ENCODE peak calls at places on chromosomes 5 and 9, in six cellular contexts. One of them, this sample, is unnamed. For H3K27me3, the result is how much of the 10 kb centered on the place peaks cover.

GRCh38 chr5:172785429-172786088 is 14.6 kb upstream of the DUSP1 start:
- DNase-seq in endodermal cell: no peak
- DNase-seq in thyroid gland: no peak
- DNase-seq in neuronal stem cell: no peak
- DNase-seq in MM.1S: no peak
- DNase-seq in astrocyte: no peak
- DNase-seq in this sample: no peak

GRCh38 chr5:52690236-52690685 is 97.5 kb upstream of the ITGA1 start:
- DNase-seq in thyroid gland: no peak
- DNase-seq in MM.1S: no peak
- DNase-seq in astrocyte: peak
- DNase-seq in neuronal stem cell: no peak
- DNase-seq in endodermal cell: peak
- DNase-seq in this sample: no peak

GRCh38 chr9:79977510-79978197 is 405.9 kb downstream of the TLE4 start:
- DNase-seq in neuronal stem cell: no peak
- DNase-seq in endodermal cell: no peak
- DNase-seq in astrocyte: peak
- DNase-seq in MM.1S: no peak
- DNase-seq in thyroid gland: no peak
- DNase-seq in this sample: no peak

GRCh38 chr5:89988129-89988528 is 421.4 kb downstream of the CETN3 start:
- DNase-seq in MM.1S: no peak
- DNase-seq in endodermal cell: no peak
- DNase-seq in astrocyte: no peak
- DNase-seq in thyroid gland: no peak
- DNase-seq in neuronal stem cell: no peak
- DNase-seq in this sample: no peak

GRCh38 chr5:125700380-125700856 is 722.8 kb upstream of the GRAMD2B start:
- DNase-seq in thyroid gland: no peak
- DNase-seq in neuronal stem cell: no peak
- DNase-seq in astrocyte: peak
- DNase-seq in MM.1S: no peak
- DNase-seq in endodermal cell: no peak
- DNase-seq in this sample: no peak

GRCh38 chr9:84852902-84853301 is 183.4 kb downstream of the NTRK2 start:
- DNase-seq in neuronal stem cell: no peak
- DNase-seq in endodermal cell: no peak
- DNase-seq in thyroid gland: no peak
- DNase-seq in astrocyte: no peak
- DNase-seq in MM.1S: no peak
- DNase-seq in this sample: no peak

GRCh38 chr9:95494416-95495371 is 22.1 kb downstream of the PTCH1 start:
- DNase-seq in neuronal stem cell: no peak
- DNase-seq in astrocyte: peak
- DNase-seq in thyroid gland: peak
- DNase-seq in MM.1S: peak
- DNase-seq in endodermal cell: peak
- DNase-seq in this sample: peak

GRCh38 chr9:33506626-33507370 is 17.3 kb upstream of the ANKRD18B start:
- DNase-seq in thyroid gland: peak
- DNase-seq in astrocyte: peak
- DNase-seq in MM.1S: no peak
- DNase-seq in neuronal stem cell: no peak
- DNase-seq in endodermal cell: no peak
- DNase-seq in this sample: no peak

GRCh38 chr5:53008751-53009150 is 19.6 kb downstream of the ITGA2 start:
- DNase-seq in thyroid gland: no peak
- DNase-seq in neuronal stem cell: no peak
- DNase-seq in MM.1S: no peak
- DNase-seq in endodermal cell: no peak
- DNase-seq in astrocyte: no peak
- DNase-seq in this sample: no peak

GRCh38 chr9:108297025-108297424 is 558.8 kb downstream of the ACTL7B start:
- DNase-seq in astrocyte: peak
- DNase-seq in thyroid gland: no peak
- DNase-seq in neuronal stem cell: no peak
- DNase-seq in endodermal cell: no peak
- DNase-seq in MM.1S: no peak
- DNase-seq in this sample: no peak

GRCh38 chr9:90774682-90775081 is 26.9 kb upstream of the SYK start:
- DNase-seq in endodermal cell: no peak
- DNase-seq in neuronal stem cell: no peak
- DNase-seq in astrocyte: no peak
- DNase-seq in MM.1S: peak
- DNase-seq in thyroid gland: no peak
- DNase-seq in this sample: no peak
- H3K27me3 ChIP-seq in endodermal cell: under half
- H3K27me3 ChIP-seq in neuronal stem cell: under half
- H3K27me3 ChIP-seq in astrocyte: under half
- H3K27me3 ChIP-seq in MM.1S: under half
- H3K27me3 ChIP-seq in thyroid gland: under half
- H3K27me3 ChIP-seq in this sample: under half

GRCh38 chr5:25459082-25459481 is 814.3 kb upstream of the CDH10 start:
- DNase-seq in astrocyte: no peak
- DNase-seq in thyroid gland: no peak
- DNase-seq in neuronal stem cell: no peak
- DNase-seq in endodermal cell: no peak
- DNase-seq in MM.1S: no peak
- DNase-seq in this sample: no peak
- H3K4me3 ChIP-seq in astrocyte: no peak
- H3K4me3 ChIP-seq in thyroid gland: no peak
- H3K4me3 ChIP-seq in neuronal stem cell: no peak
- H3K4me3 ChIP-seq in endodermal cell: no peak
- H3K4me3 ChIP-seq in MM.1S: no peak
- H3K4me3 ChIP-seq in this sample: no peak

DNA sequence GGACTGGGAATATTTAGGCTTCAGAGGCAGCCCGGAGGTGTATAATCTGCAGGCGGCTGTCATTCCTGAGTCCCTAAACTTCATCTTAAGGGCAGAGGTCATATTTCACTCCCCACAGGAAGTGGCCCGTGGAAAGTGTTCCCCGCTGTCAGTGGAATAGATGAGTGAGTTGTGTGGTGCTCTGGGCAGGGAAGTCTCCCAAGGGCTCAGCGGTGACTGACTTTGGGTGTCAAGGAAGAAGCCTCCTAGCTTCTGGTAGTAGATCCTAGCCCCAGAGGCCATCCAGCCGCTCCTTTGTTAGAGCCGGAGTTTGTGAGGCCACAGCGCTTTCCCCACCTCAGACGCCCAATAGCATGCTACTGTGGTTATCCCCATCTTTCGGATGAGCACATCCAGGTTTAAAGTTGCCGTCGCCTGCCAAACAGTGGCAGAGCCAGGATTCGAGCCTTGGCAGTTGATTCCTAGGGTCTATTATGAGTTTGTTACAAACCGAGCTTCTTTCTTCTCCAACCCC is 38.9 kb upstream of the TIFAB start:
- DNase-seq in MM.1S: no peak
- DNase-seq in neuronal stem cell: no peak
- DNase-seq in endodermal cell: no peak
- DNase-seq in thyroid gland: no peak
- DNase-seq in astrocyte: no peak
- DNase-seq in this sample: no peak
- H3K27me3 ChIP-seq in MM.1S: under half
- H3K27me3 ChIP-seq in neuronal stem cell: half or more
- H3K27me3 ChIP-seq in endodermal cell: half or more
- H3K27me3 ChIP-seq in thyroid gland: half or more
- H3K27me3 ChIP-seq in astrocyte: under half
- H3K27me3 ChIP-seq in this sample: half or more

GRCh38 chr9:110047955-110048472 is 159.9 kb downstream of the C9orf152 start:
- DNase-seq in thyroid gland: peak
- DNase-seq in neuronal stem cell: no peak
- DNase-seq in MM.1S: no peak
- DNase-seq in astrocyte: no peak
- DNase-seq in endodermal cell: peak
- DNase-seq in this sample: no peak
- H3K4me3 ChIP-seq in thyroid gland: peak
- H3K4me3 ChIP-seq in neuronal stem cell: peak
- H3K4me3 ChIP-seq in MM.1S: peak
- H3K4me3 ChIP-seq in astrocyte: peak
- H3K4me3 ChIP-seq in endodermal cell: peak
- H3K4me3 ChIP-seq in this sample: peak

GRCh38 chr9:34579097-34579818 is 10.3 kb downstream of the CNTFR start:
- DNase-seq in endodermal cell: no peak
- DNase-seq in neuronal stem cell: no peak
- DNase-seq in thyroid gland: no peak
- DNase-seq in astrocyte: no peak
- DNase-seq in MM.1S: no peak
- DNase-seq in this sample: no peak
- H3K27me3 ChIP-seq in endodermal cell: half or more
- H3K27me3 ChIP-seq in neuronal stem cell: under half
- H3K27me3 ChIP-seq in thyroid gland: under half
- H3K27me3 ChIP-seq in astrocyte: half or more
- H3K27me3 ChIP-seq in MM.1S: half or more
- H3K27me3 ChIP-seq in this sample: half or more

DNA sequence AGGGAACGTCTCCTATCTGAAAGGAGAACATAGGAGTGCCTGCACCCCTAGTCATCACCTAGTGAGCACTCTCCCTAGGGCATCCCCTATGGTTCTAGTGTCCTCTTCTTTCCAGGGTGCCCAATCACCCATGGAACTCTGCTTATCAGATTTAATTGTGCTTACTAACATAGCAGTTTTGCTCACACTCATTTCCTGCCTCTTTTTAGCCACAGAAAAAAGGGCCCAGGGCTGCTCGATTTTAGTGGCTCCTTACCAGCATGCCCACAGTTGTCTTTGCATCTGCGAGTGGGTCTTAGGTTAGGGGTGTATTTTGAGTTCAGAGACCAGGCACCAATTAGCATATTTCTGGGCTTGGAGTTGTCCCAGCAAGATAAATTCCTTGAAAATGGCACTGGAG is 1110.2 kb downstream of the TAF11L14 start:
- DNase-seq in astrocyte: no peak
- DNase-seq in MM.1S: peak
- DNase-seq in endodermal cell: no peak
- DNase-seq in thyroid gland: no peak
- DNase-seq in neuronal stem cell: no peak
- DNase-seq in this sample: no peak
- H3K4me3 ChIP-seq in astrocyte: no peak
- H3K4me3 ChIP-seq in MM.1S: peak
- H3K4me3 ChIP-seq in endodermal cell: no peak
- H3K4me3 ChIP-seq in thyroid gland: no peak
- H3K4me3 ChIP-seq in neuronal stem cell: no peak
- H3K4me3 ChIP-seq in this sample: peak

GRCh38 chr9:131824953-131825495 is 85.1 kb upstream of the RAPGEF1 start:
- DNase-seq in neuronal stem cell: no peak
- DNase-seq in thyroid gland: no peak
- DNase-seq in MM.1S: no peak
- DNase-seq in astrocyte: no peak
- DNase-seq in endodermal cell: no peak
- DNase-seq in this sample: no peak

GRCh38 chr9:131824175-131824594 is 84.3 kb upstream of the RAPGEF1 start:
- DNase-seq in thyroid gland: no peak
- DNase-seq in astrocyte: no peak
- DNase-seq in neuronal stem cell: no peak
- DNase-seq in endodermal cell: no peak
- DNase-seq in MM.1S: no peak
- DNase-seq in this sample: no peak

GRCh38 chr9:131826966-131827525 is 87.2 kb upstream of the RAPGEF1 start:
- DNase-seq in thyroid gland: no peak
- DNase-seq in endodermal cell: no peak
- DNase-seq in neuronal stem cell: no peak
- DNase-seq in astrocyte: no peak
- DNase-seq in MM.1S: no peak
- DNase-seq in this sample: no peak

GRCh38 chr9:131826053-131826452 is 86.2 kb upstream of the RAPGEF1 start:
- DNase-seq in MM.1S: no peak
- DNase-seq in endodermal cell: no peak
- DNase-seq in neuronal stem cell: no peak
- DNase-seq in thyroid gland: no peak
- DNase-seq in astrocyte: no peak
- DNase-seq in this sample: no peak

DNA sequence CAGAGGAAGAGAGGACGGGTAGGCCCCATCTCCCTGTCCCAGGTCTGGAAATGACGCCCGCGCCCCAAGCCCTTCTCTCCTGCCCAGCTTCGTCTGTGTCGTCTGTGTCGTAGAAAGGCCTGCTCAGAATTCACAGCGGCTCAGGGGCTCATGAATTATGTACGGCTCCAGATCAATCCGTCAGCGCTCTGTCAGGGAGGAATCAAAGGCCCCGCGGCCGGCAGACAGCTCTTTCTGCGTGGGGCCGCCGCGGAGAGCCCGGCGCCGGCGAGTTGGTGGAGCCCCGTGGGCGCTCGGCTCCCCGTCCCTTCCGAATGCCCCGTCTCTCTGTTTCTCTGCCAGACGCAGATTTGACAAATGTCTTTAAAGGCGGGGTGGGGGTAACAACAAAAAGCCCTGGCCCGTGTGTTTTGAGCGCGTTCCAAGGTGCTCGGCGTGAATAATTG is 83.8 kb upstream of the RAPGEF1 start:
- DNase-seq in MM.1S: no peak
- DNase-seq in neuronal stem cell: no peak
- DNase-seq in endodermal cell: no peak
- DNase-seq in thyroid gland: no peak
- DNase-seq in astrocyte: no peak
- DNase-seq in this sample: no peak
- H3K27me3 ChIP-seq in MM.1S: half or more
- H3K27me3 ChIP-seq in neuronal stem cell: half or more
- H3K27me3 ChIP-seq in endodermal cell: under half
- H3K27me3 ChIP-seq in thyroid gland: under half
- H3K27me3 ChIP-seq in astrocyte: half or more
- H3K27me3 ChIP-seq in this sample: under half

GRCh38 chr5:175461370-175461769 is 17.0 kb upstream of the SFXN1 start:
- DNase-seq in astrocyte: no peak
- DNase-seq in neuronal stem cell: no peak
- DNase-seq in thyroid gland: no peak
- DNase-seq in MM.1S: no peak
- DNase-seq in endodermal cell: no peak
- DNase-seq in this sample: no peak
- H3K4me3 ChIP-seq in astrocyte: no peak
- H3K4me3 ChIP-seq in neuronal stem cell: peak
- H3K4me3 ChIP-seq in thyroid gland: no peak
- H3K4me3 ChIP-seq in MM.1S: no peak
- H3K4me3 ChIP-seq in endodermal cell: no peak
- H3K4me3 ChIP-seq in this sample: no peak

DNA sequence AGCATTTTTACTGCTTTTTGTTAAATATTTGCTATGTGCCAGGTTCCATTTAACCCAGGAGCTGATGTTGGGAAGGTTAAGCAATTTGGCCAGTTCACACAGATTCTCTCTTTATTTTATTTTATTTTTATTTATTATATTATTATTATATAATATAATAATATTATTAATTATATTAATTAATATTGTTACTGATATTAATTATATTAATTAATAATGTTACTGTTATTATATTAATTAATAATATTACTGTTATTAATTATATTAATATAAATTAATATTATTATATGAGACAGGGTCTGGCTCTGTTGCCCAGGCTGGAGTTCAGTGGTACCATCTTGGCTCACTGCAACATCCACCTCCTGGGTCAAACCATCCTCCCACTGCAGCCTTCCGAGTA is 593.0 kb upstream of the SGCD start:
- DNase-seq in endodermal cell: no peak
- DNase-seq in astrocyte: no peak
- DNase-seq in MM.1S: no peak
- DNase-seq in thyroid gland: no peak
- DNase-seq in neuronal stem cell: no peak
- DNase-seq in this sample: no peak
- H3K27me3 ChIP-seq in endodermal cell: half or more
- H3K27me3 ChIP-seq in astrocyte: under half
- H3K27me3 ChIP-seq in MM.1S: under half
- H3K27me3 ChIP-seq in thyroid gland: under half
- H3K27me3 ChIP-seq in neuronal stem cell: under half
- H3K27me3 ChIP-seq in this sample: under half